ENCODE peak calls at places on chromosomes 2 and 18, in nine cellular contexts. One of them, this sample, is unnamed.

GRCh38 chr2:217853301-217853881 is 149.4 kb downstream of the TNS1 start:
- DNase-seq in coronary artery: no peak
- DNase-seq in thoracic aorta: no peak
- DNase-seq in tibial nerve: peak; percentile 57
- DNase-seq in activated CD8-positive, alpha-beta T cell treated with anti-CD3 and anti-CD28 coated beads for 36 hours: no peak
- DNase-seq in uterus: peak; percentile 68
- DNase-seq in stomach: no peak
- DNase-seq in astrocyte of the spinal cord: no peak
- DNase-seq in thyroid gland: no peak
- DNase-seq in this sample: no peak

GRCh38 chr2:26184555-26185303 is 11.8 kb downstream of the GAREM2 start:
- DNase-seq in astrocyte of the spinal cord: peak; percentile 51
- DNase-seq in thoracic aorta: no peak
- DNase-seq in coronary artery: peak; percentile 84
- DNase-seq in stomach: peak; percentile 84
- DNase-seq in tibial nerve: peak; percentile 62
- DNase-seq in thyroid gland: peak; percentile 82
- DNase-seq in activated CD8-positive, alpha-beta T cell treated with anti-CD3 and anti-CD28 coated beads for 36 hours: peak; percentile 85
- DNase-seq in uterus: peak; percentile 90
- DNase-seq in this sample: no peak

GRCh38 chr2:224591245-224591644 is 6.1 kb upstream of the CUL3 start:
- DNase-seq in stomach: no peak
- DNase-seq in astrocyte of the spinal cord: no peak
- DNase-seq in thyroid gland: no peak
- DNase-seq in thoracic aorta: no peak
- DNase-seq in coronary artery: no peak
- DNase-seq in activated CD8-positive, alpha-beta T cell treated with anti-CD3 and anti-CD28 coated beads for 36 hours: no peak
- DNase-seq in uterus: no peak
- DNase-seq in tibial nerve: no peak
- DNase-seq in this sample: no peak

GRCh38 chr2:46801731-46802664 is 113.6 kb downstream of the MCFD2 start:
- DNase-seq in stomach: no peak
- DNase-seq in activated CD8-positive, alpha-beta T cell treated with anti-CD3 and anti-CD28 coated beads for 36 hours: no peak
- DNase-seq in thyroid gland: peak; percentile 47
- DNase-seq in coronary artery: no peak
- DNase-seq in astrocyte of the spinal cord: no peak
- DNase-seq in thoracic aorta: no peak
- DNase-seq in uterus: no peak
- DNase-seq in tibial nerve: no peak
- DNase-seq in this sample: no peak

GRCh38 chr2:237431372-237431771 is 17.4 kb upstream of the COL6A3 start:
- DNase-seq in thoracic aorta: no peak
- DNase-seq in thyroid gland: no peak
- DNase-seq in stomach: no peak
- DNase-seq in coronary artery: no peak
- DNase-seq in tibial nerve: no peak
- DNase-seq in activated CD8-positive, alpha-beta T cell treated with anti-CD3 and anti-CD28 coated beads for 36 hours: peak; percentile 50
- DNase-seq in astrocyte of the spinal cord: peak; percentile 86
- DNase-seq in uterus: no peak
- DNase-seq in this sample: no peak

GRCh38 chr2:97900806-97901205 is 94.9 kb downstream of the TMEM131 start:
- DNase-seq in astrocyte of the spinal cord: no peak
- DNase-seq in thoracic aorta: no peak
- DNase-seq in tibial nerve: no peak
- DNase-seq in activated CD8-positive, alpha-beta T cell treated with anti-CD3 and anti-CD28 coated beads for 36 hours: no peak
- DNase-seq in coronary artery: no peak
- DNase-seq in thyroid gland: no peak
- DNase-seq in uterus: no peak
- DNase-seq in stomach: no peak
- DNase-seq in this sample: no peak

GRCh38 chr2:179655627-179656026 is 205.8 kb downstream of the ZNF385B start:
- DNase-seq in astrocyte of the spinal cord: peak; percentile 46
- DNase-seq in thyroid gland: no peak
- DNase-seq in activated CD8-positive, alpha-beta T cell treated with anti-CD3 and anti-CD28 coated beads for 36 hours: no peak
- DNase-seq in uterus: no peak
- DNase-seq in tibial nerve: no peak
- DNase-seq in stomach: no peak
- DNase-seq in thoracic aorta: no peak
- DNase-seq in coronary artery: no peak
- DNase-seq in this sample: no peak

GRCh38 chr18:904135-905090 is at the start of gene ADCYAP1:
- DNase-seq in coronary artery: no peak
- DNase-seq in stomach: no peak
- DNase-seq in thyroid gland: no peak
- DNase-seq in astrocyte of the spinal cord: no peak
- DNase-seq in uterus: no peak
- DNase-seq in activated CD8-positive, alpha-beta T cell treated with anti-CD3 and anti-CD28 coated beads for 36 hours: no peak
- DNase-seq in tibial nerve: no peak
- DNase-seq in thoracic aorta: no peak
- DNase-seq in this sample: no peak

GRCh38 chr2:48347712-48348111 is 182.2 kb upstream of the STON1 start:
- DNase-seq in activated CD8-positive, alpha-beta T cell treated with anti-CD3 and anti-CD28 coated beads for 36 hours: no peak
- DNase-seq in astrocyte of the spinal cord: peak; percentile 37
- DNase-seq in thoracic aorta: no peak
- DNase-seq in thyroid gland: no peak
- DNase-seq in tibial nerve: no peak
- DNase-seq in stomach: no peak
- DNase-seq in uterus: no peak
- DNase-seq in coronary artery: no peak
- DNase-seq in this sample: no peak

GRCh38 chr18:39945076-39945475 is 2010.0 kb upstream of the PIK3C3 start:
- DNase-seq in activated CD8-positive, alpha-beta T cell treated with anti-CD3 and anti-CD28 coated beads for 36 hours: no peak
- DNase-seq in uterus: no peak
- DNase-seq in tibial nerve: no peak
- DNase-seq in thyroid gland: no peak
- DNase-seq in stomach: no peak
- DNase-seq in thoracic aorta: no peak
- DNase-seq in astrocyte of the spinal cord: peak; percentile 45
- DNase-seq in coronary artery: no peak
- DNase-seq in this sample: no peak

GRCh38 chr2:45194611-45195010 is 185.4 kb upstream of the SIX2 start:
- DNase-seq in activated CD8-positive, alpha-beta T cell treated with anti-CD3 and anti-CD28 coated beads for 36 hours: no peak
- DNase-seq in thoracic aorta: no peak
- DNase-seq in stomach: no peak
- DNase-seq in coronary artery: no peak
- DNase-seq in tibial nerve: no peak
- DNase-seq in uterus: no peak
- DNase-seq in thyroid gland: no peak
- DNase-seq in astrocyte of the spinal cord: no peak
- DNase-seq in this sample: no peak

GRCh38 chr2:20675701-20676352 is 8.9 kb downstream of the GDF7 start:
- DNase-seq in thoracic aorta: no peak
- DNase-seq in thyroid gland: no peak
- DNase-seq in uterus: no peak
- DNase-seq in tibial nerve: no peak
- DNase-seq in coronary artery: no peak
- DNase-seq in astrocyte of the spinal cord: no peak
- DNase-seq in stomach: peak; percentile 65
- DNase-seq in activated CD8-positive, alpha-beta T cell treated with anti-CD3 and anti-CD28 coated beads for 36 hours: peak; percentile 27
- DNase-seq in this sample: no peak

GRCh38 chr18:23689031-23689615 is at the start of gene LAMA3:
- DNase-seq in stomach: peak; percentile 77
- DNase-seq in activated CD8-positive, alpha-beta T cell treated with anti-CD3 and anti-CD28 coated beads for 36 hours: peak; percentile 27
- DNase-seq in astrocyte of the spinal cord: peak; percentile 28
- DNase-seq in thyroid gland: peak; percentile 59
- DNase-seq in tibial nerve: peak; percentile 31
- DNase-seq in thoracic aorta: no peak
- DNase-seq in uterus: peak; percentile 74
- DNase-seq in coronary artery: peak; percentile 79
- DNase-seq in this sample: peak; percentile 58
- TF ChIP-seq CTCF in stomach: no peak
- TF ChIP-seq CTCF in activated CD8-positive, alpha-beta T cell treated with anti-CD3 and anti-CD28 coated beads for 36 hours: no peak
- TF ChIP-seq CTCF in astrocyte of the spinal cord: peak; percentile 16
- TF ChIP-seq CTCF in thyroid gland: no peak
- TF ChIP-seq CTCF in tibial nerve: peak; percentile 13
- TF ChIP-seq CTCF in thoracic aorta: peak; percentile 18
- TF ChIP-seq CTCF in uterus: peak; percentile 33
- TF ChIP-seq CTCF in coronary artery: no peak
- TF ChIP-seq CTCF in this sample: no peak

DNA sequence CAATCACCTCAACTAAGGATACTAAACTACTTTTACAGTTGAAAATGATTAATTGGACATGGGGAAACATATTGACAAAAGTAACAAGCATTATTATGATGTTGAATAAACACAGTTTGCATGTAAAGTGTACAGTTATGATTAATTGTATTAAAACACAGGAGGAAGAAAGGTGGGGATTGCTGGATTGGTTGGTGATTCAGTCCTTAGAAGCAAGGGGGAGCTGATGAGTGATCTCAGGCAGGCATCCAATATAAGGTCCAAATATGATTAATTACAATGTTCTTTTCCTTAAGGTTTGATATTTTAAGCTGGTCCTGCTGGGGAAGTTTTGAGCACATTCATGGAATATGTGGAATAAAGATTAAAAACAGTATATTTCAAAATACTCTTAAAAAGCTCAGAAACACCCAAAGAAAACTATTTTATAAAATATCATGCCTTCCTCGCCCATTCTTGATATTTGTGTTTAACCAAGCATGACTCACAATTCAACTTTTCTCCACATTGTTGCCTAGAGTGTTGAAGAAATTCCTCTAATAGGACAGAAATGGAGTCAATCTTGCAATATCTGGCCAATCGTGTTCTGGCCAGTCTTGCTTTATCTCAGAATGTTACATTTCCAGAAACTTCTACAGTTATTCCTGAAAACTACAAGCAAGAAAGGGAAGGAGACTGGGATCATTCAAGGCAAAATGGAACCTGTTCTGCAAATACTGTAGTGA is 268.2 kb downstream of the RPIA start:
- DNase-seq in activated CD8-positive, alpha-beta T cell treated with anti-CD3 and anti-CD28 coated beads for 36 hours: no peak
- DNase-seq in tibial nerve: no peak
- DNase-seq in thyroid gland: no peak
- DNase-seq in thoracic aorta: no peak
- DNase-seq in astrocyte of the spinal cord: no peak
- DNase-seq in stomach: no peak
- DNase-seq in uterus: no peak
- DNase-seq in coronary artery: no peak
- DNase-seq in this sample: no peak
- TF ChIP-seq CTCF in activated CD8-positive, alpha-beta T cell treated with anti-CD3 and anti-CD28 coated beads for 36 hours: no peak
- TF ChIP-seq CTCF in tibial nerve: no peak
- TF ChIP-seq CTCF in thyroid gland: peak; percentile 16
- TF ChIP-seq CTCF in thoracic aorta: no peak
- TF ChIP-seq CTCF in astrocyte of the spinal cord: no peak
- TF ChIP-seq CTCF in stomach: no peak
- TF ChIP-seq CTCF in uterus: no peak
- TF ChIP-seq CTCF in coronary artery: no peak
- TF ChIP-seq CTCF in this sample: no peak

DNA sequence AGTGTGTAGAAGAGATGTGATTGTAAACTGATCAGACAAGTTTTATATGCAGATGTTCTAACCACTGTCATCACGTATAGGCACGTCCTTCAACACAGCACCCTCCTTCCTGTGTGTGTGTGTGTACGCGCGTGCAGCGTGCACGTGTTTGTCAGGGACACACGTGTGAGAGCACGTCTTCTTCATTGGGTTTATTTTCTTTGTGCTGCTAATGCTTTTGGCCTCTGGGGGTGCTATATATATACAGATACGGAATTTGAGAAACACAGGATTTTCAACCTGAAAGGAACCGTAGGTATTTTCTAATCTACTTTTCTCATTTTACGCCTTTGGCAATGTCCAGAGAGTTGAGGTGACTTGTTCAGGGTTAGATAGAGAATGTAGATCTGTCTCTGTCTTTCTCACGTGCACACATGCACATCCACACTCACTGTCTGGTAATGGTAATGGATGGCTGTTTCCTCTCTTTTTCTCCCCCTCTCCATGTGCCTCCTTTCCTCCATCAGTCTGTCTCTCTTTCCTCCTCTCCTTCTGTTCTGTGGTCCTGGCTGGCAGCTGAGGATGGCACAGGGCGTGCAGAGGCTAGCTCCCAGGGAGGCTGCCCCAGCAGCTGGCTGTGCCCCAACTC is 13.4 kb upstream of the CELF4 start:
- DNase-seq in thoracic aorta: no peak
- DNase-seq in activated CD8-positive, alpha-beta T cell treated with anti-CD3 and anti-CD28 coated beads for 36 hours: peak; percentile 43
- DNase-seq in astrocyte of the spinal cord: peak; percentile 4
- DNase-seq in tibial nerve: no peak
- DNase-seq in thyroid gland: no peak
- DNase-seq in uterus: no peak
- DNase-seq in coronary artery: no peak
- DNase-seq in stomach: no peak
- DNase-seq in this sample: no peak
- TF ChIP-seq CTCF in thoracic aorta: peak; percentile 9
- TF ChIP-seq CTCF in activated CD8-positive, alpha-beta T cell treated with anti-CD3 and anti-CD28 coated beads for 36 hours: peak; percentile 23
- TF ChIP-seq CTCF in astrocyte of the spinal cord: peak; percentile 39
- TF ChIP-seq CTCF in tibial nerve: no peak
- TF ChIP-seq CTCF in thyroid gland: no peak
- TF ChIP-seq CTCF in uterus: no peak
- TF ChIP-seq CTCF in coronary artery: peak; percentile 20
- TF ChIP-seq CTCF in stomach: no peak
- TF ChIP-seq CTCF in this sample: peak; percentile 43

GRCh38 chr2:162887087-162887486 is 48.5 kb upstream of the KCNH7 start:
- DNase-seq in activated CD8-positive, alpha-beta T cell treated with anti-CD3 and anti-CD28 coated beads for 36 hours: no peak
- DNase-seq in stomach: no peak
- DNase-seq in thoracic aorta: no peak
- DNase-seq in tibial nerve: no peak
- DNase-seq in uterus: no peak
- DNase-seq in astrocyte of the spinal cord: no peak
- DNase-seq in thyroid gland: no peak
- DNase-seq in coronary artery: no peak
- DNase-seq in this sample: no peak

GRCh38 chr2:162888641-162889040 is 50.1 kb upstream of the KCNH7 start:
- DNase-seq in activated CD8-positive, alpha-beta T cell treated with anti-CD3 and anti-CD28 coated beads for 36 hours: no peak
- DNase-seq in stomach: no peak
- DNase-seq in uterus: no peak
- DNase-seq in thoracic aorta: no peak
- DNase-seq in astrocyte of the spinal cord: no peak
- DNase-seq in tibial nerve: no peak
- DNase-seq in thyroid gland: no peak
- DNase-seq in coronary artery: no peak
- DNase-seq in this sample: no peak

GRCh38 chr2:162885281-162886070 is 46.9 kb upstream of the KCNH7 start:
- DNase-seq in astrocyte of the spinal cord: no peak
- DNase-seq in activated CD8-positive, alpha-beta T cell treated with anti-CD3 and anti-CD28 coated beads for 36 hours: no peak
- DNase-seq in thoracic aorta: no peak
- DNase-seq in uterus: no peak
- DNase-seq in thyroid gland: no peak
- DNase-seq in coronary artery: no peak
- DNase-seq in stomach: no peak
- DNase-seq in tibial nerve: no peak
- DNase-seq in this sample: no peak

GRCh38 chr2:162887902-162888301 is 49.3 kb upstream of the KCNH7 start:
- DNase-seq in activated CD8-positive, alpha-beta T cell treated with anti-CD3 and anti-CD28 coated beads for 36 hours: no peak
- DNase-seq in coronary artery: no peak
- DNase-seq in uterus: no peak
- DNase-seq in thoracic aorta: no peak
- DNase-seq in tibial nerve: no peak
- DNase-seq in stomach: no peak
- DNase-seq in astrocyte of the spinal cord: no peak
- DNase-seq in thyroid gland: no peak
- DNase-seq in this sample: no peak

DNA sequence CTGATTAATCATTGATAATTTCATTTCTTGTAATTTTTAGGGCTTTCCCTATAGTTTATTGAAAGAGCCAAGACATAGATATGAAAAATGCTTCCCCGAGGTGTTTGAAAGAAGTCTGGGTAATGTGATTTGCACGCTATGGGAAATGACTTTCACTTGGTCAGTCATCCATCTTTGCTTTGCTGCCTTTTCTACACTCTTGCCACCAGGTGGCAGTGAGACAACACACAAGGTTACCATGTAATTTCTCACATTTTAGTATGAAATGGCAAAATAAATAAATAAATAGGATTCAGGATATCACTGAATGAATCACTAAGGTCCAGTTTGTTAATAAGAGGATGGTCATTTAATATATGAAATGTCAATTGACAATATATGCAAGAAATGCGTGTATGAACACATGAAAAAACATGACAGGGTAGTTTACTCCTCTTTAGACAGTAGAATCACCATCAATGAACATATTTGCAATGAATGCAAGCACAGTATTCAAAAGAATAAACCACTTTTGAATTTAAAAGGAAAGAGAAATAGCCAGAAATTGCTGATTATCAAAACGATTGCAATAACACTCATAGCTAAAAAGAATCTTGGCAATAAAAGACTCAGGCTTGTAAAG is 52.2 kb upstream of the KCNH7 start:
- DNase-seq in coronary artery: no peak
- DNase-seq in astrocyte of the spinal cord: peak; percentile 80
- DNase-seq in thyroid gland: no peak
- DNase-seq in thoracic aorta: no peak
- DNase-seq in activated CD8-positive, alpha-beta T cell treated with anti-CD3 and anti-CD28 coated beads for 36 hours: peak; percentile 21
- DNase-seq in tibial nerve: no peak
- DNase-seq in uterus: no peak
- DNase-seq in stomach: no peak
- DNase-seq in this sample: no peak
- TF ChIP-seq CTCF in coronary artery: no peak
- TF ChIP-seq CTCF in astrocyte of the spinal cord: peak; percentile 81
- TF ChIP-seq CTCF in thyroid gland: no peak
- TF ChIP-seq CTCF in thoracic aorta: peak; percentile 19
- TF ChIP-seq CTCF in activated CD8-positive, alpha-beta T cell treated with anti-CD3 and anti-CD28 coated beads for 36 hours: peak; percentile 68
- TF ChIP-seq CTCF in tibial nerve: no peak
- TF ChIP-seq CTCF in uterus: no peak
- TF ChIP-seq CTCF in stomach: peak; percentile 40
- TF ChIP-seq CTCF in this sample: peak; percentile 93

This sample was measured in D721Med.